ENCODE peak calls at places on chromosomes 12 and 14, in nine cellular contexts. P is left ventricle myocardium inferior; A is brain microvascular endothelial cell; D is transverse colon; X is GM23248; T is fibroblast of mammary gland; G is effector memory CD4-positive, alpha-beta T cell; W is kidney; V is heart right ventricle. U is an unnamed sample.

GRCh38 chr12:90333384-90333783 is 621.6 kb downstream of the CCER1 start:
- DNase-seq in A (no peak), V (no peak), G (no peak), X (no peak), W (no peak), P (no peak), D (no peak), T (no peak), U (no peak)

GRCh38 chr12:31560516-31560915 is 30.4 kb downstream of the DENND5B start:
- DNase-seq in V (no peak), P (no peak), G (no peak), W (no peak), T (no peak), D (no peak), X (no peak), A (no peak), U (no peak)

GRCh38 chr12:54603173-54603814 is 14.8 kb upstream of the PPP1R1A start:
- DNase-seq in W (no peak), X (peak; percentile 79), T (peak; percentile 74), G (no peak), V (peak; percentile 41), D (peak; percentile 59), P (peak; percentile 28), A (peak; percentile 68), U (peak; percentile 72)

GRCh38 chr12:100826323-100826722 is 31.7 kb downstream of the ANO4 start:
- DNase-seq in V (peak; percentile 6), D (peak; percentile 17), T (peak; percentile 60), X (peak; percentile 77), G (no peak), A (peak; percentile 36), P (peak; percentile 15), W (no peak), U (no peak)

GRCh38 chr14:82488473-82488872 is 954.8 kb upstream of the SEL1L start:
- DNase-seq in A (no peak), T (no peak), V (no peak), W (no peak), X (no peak), D (no peak), G (no peak), P (no peak), U (peak; percentile 74)

GRCh38 chr12:27549801-27550652 is 26.0 kb downstream of the PPFIBP1 start:
- DNase-seq in G (no peak), W (peak; percentile 84), A (peak; percentile 97), V (peak; percentile 90), D (peak; percentile 74), T (peak; percentile 99), X (peak; percentile 98), P (peak; percentile 83), U (peak; percentile 63)

GRCh38 chr12:115129727-115130126 is 445.8 kb upstream of the TBX3 start:
- DNase-seq in G (no peak), T (no peak), A (no peak), X (no peak), D (no peak), P (no peak), W (no peak), V (no peak), U (no peak)

GRCh38 chr14:22824711-22825359 is 4.9 kb upstream of the MRPL52 start:
- DNase-seq in P (no peak), X (peak; percentile 97), W (no peak), D (no peak), G (no peak), V (no peak), A (peak; percentile 93), T (peak; percentile 98), U (no peak)

GRCh38 chr12:28191018-28191595 is 851 bp downstream of the CCDC91 start:
- DNase-seq in G (peak; percentile 25), V (no peak), X (peak; percentile 86), A (no peak), W (no peak), T (peak; percentile 76), D (peak; percentile 8), P (no peak), U (peak; percentile 32)

GRCh38 chr12:68835333-68835908 is 27.4 kb downstream of the MDM2 start:
- DNase-seq in T (no peak), D (no peak), X (no peak), W (no peak), G (no peak), V (no peak), A (no peak), P (no peak), U (no peak)

GRCh38 chr14:101858791-101859537 is 97.5 kb downstream of the PPP2R5C start:
- DNase-seq in X (no peak), P (peak; percentile 40), G (no peak), D (no peak), A (no peak), W (no peak), T (no peak), V (no peak), U (no peak)

GRCh38 chr12:117148642-117149041 is 41.6 kb downstream of the FBXO21 start:
- DNase-seq in P (no peak), T (peak; percentile 59), W (no peak), V (no peak), G (no peak), X (no peak), D (no peak), A (no peak), U (no peak)
- H3K4me3 ChIP-seq in P (no peak overlapping the region), T (no peak overlapping the region), W (no peak overlapping the region), V (no peak overlapping the region), G (no peak overlapping the region), X (no peak overlapping the region), D (no peak overlapping the region), A (no peak overlapping the region), U (no peak overlapping the region)

GRCh38 chr12:108637222-108637621 is 3.5 kb upstream of the SELPLG start:
- DNase-seq in X (no peak), V (no peak), T (no peak), G (no peak), P (no peak), A (no peak), D (no peak), W (no peak), U (no peak)

GRCh38 chr12:108637631-108638030 is 3.9 kb upstream of the SELPLG start:
- DNase-seq in X (no peak), A (no peak), P (no peak), D (no peak), W (no peak), V (no peak), T (no peak), G (no peak), U (no peak)

GRCh38 chr12:108634225-108634795 is 616 bp upstream of the SELPLG start:
- DNase-seq in G (peak; percentile 25), A (no peak), X (no peak), D (peak; percentile 55), V (no peak), T (no peak), P (no peak), W (no peak), U (peak; percentile 50)

GRCh38 chr12:108635201-108635996 is 1.7 kb upstream of the SELPLG start:
- DNase-seq in G (peak; percentile 36), A (no peak), V (no peak), X (no peak), P (no peak), D (peak; percentile 71), T (no peak), W (no peak), U (no peak)

DNA sequence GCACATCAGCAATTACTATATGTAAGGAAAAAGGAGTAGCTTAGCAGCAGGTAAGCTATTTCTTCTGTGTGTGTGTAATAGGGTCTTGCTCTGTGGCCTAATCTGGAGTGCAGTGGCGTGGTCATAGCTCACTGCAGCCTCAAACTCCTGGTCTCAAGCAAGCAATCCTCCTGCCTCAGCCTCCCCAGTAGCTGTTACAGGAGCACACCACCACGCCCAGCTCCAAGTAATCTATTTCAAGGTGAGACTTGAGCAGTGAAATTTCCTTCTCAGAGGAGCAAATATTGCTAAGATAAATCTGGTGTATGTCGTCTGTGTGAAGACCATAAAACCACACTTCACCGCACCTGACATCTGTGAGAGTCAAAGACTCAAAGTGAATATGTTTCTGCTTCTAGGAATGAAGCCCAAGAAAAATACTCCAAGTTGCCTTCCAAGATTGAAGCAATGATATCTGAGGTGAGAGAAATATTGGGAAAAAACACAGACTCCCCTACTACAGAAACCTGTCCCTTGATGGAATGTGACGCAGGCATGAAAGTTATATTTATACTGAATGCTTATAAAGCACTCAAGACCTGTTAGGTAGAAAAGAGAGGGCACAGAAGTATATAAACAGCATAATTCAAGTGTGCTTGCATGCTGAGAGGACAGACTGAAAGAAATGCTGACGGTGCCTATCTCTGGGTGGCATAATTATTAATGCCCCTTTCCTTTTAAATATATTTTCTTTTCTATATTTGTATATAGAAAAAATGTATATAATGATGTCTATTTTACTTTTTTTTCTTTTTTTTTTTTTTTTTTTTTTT is 2.5 kb upstream of the SELPLG start:
- DNase-seq in G (no peak), D (no peak), V (no peak), T (no peak), W (no peak), P (no peak), A (no peak), X (no peak), U (no peak)
- H3K4me3 ChIP-seq in G (no peak overlapping the region), D (no peak overlapping the region), V (no peak overlapping the region), T (no peak overlapping the region), W (no peak overlapping the region), P (no peak overlapping the region), A (no peak overlapping the region), X (no peak overlapping the region), U (no peak overlapping the region)

GRCh38 chr12:109308534-109309440 is at the start of gene FOXN4:
- DNase-seq in D (no peak), P (no peak), G (no peak), A (no peak), W (no peak), V (no peak), X (no peak), T (no peak), U (no peak)
- H3K4me3 ChIP-seq in D (peak within 1 kb of the TSS; percentile 58), P (peak within 1 kb of the TSS; percentile 64), G (peak within 1 kb of the TSS; percentile 45), A (no peak within 1 kb of the TSS), W (peak within 1 kb of the TSS; percentile 59), V (peak within 1 kb of the TSS; percentile 46), X (peak within 1 kb of the TSS; percentile 60), T (no peak within 1 kb of the TSS), U (peak within 1 kb of the TSS; percentile 3)

GRCh38 chr14:52039124-52039815 is 29.6 kb downstream of the NID2 start:
- DNase-seq in A (no peak), V (no peak), D (no peak), W (no peak), G (no peak), P (no peak), X (no peak), T (no peak), U (no peak)
- H3K4me3 ChIP-seq in A (no peak overlapping the region), V (no peak overlapping the region), D (no peak overlapping the region), W (no peak overlapping the region), G (no peak overlapping the region), P (no peak overlapping the region), X (no peak overlapping the region), T (no peak overlapping the region), U (no peak overlapping the region)

GRCh38 chr14:95121911-95122696 is 35.2 kb downstream of the DICER1 start:
- DNase-seq in V (no peak), T (no peak), G (no peak), D (no peak), X (no peak), W (no peak), P (no peak), A (no peak), U (no peak)
- H3K4me3 ChIP-seq in V (no peak overlapping the region), T (no peak overlapping the region), G (no peak overlapping the region), D (no peak overlapping the region), X (no peak overlapping the region), W (no peak overlapping the region), P (no peak overlapping the region), A (no peak overlapping the region), U (no peak overlapping the region)

DNA sequence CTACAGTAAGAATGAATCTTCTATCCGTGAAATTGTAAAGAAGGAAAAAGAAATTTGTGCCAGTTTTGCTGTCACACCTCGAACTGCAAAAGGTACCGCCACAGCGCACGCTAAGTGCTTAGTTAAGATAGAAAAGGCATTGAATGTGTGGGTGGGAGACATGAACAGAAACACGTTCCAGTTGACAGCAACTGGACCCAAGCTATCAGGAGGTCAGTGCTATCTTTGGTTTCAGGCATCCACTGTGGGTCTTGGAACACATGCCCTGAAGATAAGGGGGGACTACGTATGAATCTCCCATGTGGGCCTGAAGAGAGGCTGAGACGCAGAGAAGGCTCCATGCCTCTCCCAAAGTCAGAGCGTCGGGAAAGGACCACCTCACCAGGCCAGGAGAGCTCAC is 9.8 kb downstream of the IFFO1 start:
- DNase-seq in V (no peak), W (no peak), P (no peak), A (no peak), T (no peak), D (no peak), X (no peak), G (no peak), U (no peak)
- H3K4me3 ChIP-seq in V (no peak overlapping the region), W (no peak overlapping the region), P (no peak overlapping the region), A (no peak overlapping the region), T (no peak overlapping the region), D (no peak overlapping the region), X (no peak overlapping the region), G (no peak overlapping the region), U (no peak overlapping the region)

U was measured in pancreas.